ENCODE peak calls at places on chromosomes 12 and 14, in nine cellular contexts. E, O, D, T, L, C, I, U and G are unnamed samples.

GRCh38 chr12:116532986-116533342 is 26.2 kb upstream of the MAP1LC3B2 start:
- DNase-seq in E (no peak), O (no peak), D (no peak), T (no peak), L (no peak), C (no peak), I (no peak), U (no peak), G (no peak)

GRCh38 chr12:2891240-2892053 is 756 bp downstream of the TULP3 start:
- DNase-seq in E (no peak), O (no peak), D (peak; percentile 6), T (peak; percentile 79), L (no peak), C (peak; percentile 23), I (no peak), U (no peak), G (peak; percentile 62)

GRCh38 chr14:61638595-61639391 is 56.5 kb upstream of the HIF1A start:
- DNase-seq in E (no peak), O (no peak), D (no peak), T (no peak), L (no peak), C (peak; percentile 13), I (no peak), U (no peak), G (no peak)

GRCh38 chr12:103928736-103929050 is 1.5 kb upstream of the HSP90B1 start:
- DNase-seq in E (peak; percentile 70), O (peak; percentile 53), D (peak; percentile 73), T (no peak), L (peak; percentile 25), C (no peak), I (peak; percentile 27), U (peak; percentile 30), G (no peak)

GRCh38 chr12:96386794-96387193 is 13.4 kb downstream of the CDK17 start:
- DNase-seq in E (no peak), O (no peak), D (no peak), T (no peak), L (no peak), C (no peak), I (no peak), U (no peak), G (no peak)

GRCh38 chr12:12788131-12788530 is 2.7 kb downstream of the APOLD1 start:
- DNase-seq in E (no peak), O (no peak), D (no peak), T (no peak), L (no peak), C (no peak), I (no peak), U (no peak), G (no peak)

GRCh38 chr14:94376976-94377865 is 11.2 kb downstream of the SERPINA1 start:
- DNase-seq in E (no peak), O (no peak), D (no peak), T (no peak), L (no peak), C (no peak), I (no peak), U (no peak), G (no peak)

GRCh38 chr14:80930836-80931389 is 10.6 kb downstream of the CEP128 start:
- DNase-seq in E (no peak), O (no peak), D (peak; percentile 53), T (peak; percentile 90), L (no peak), C (no peak), I (peak; percentile 21), U (no peak), G (no peak)

GRCh38 chr14:26527095-26527494 is 70.7 kb downstream of the NOVA1 start:
- DNase-seq in E (no peak), O (no peak), D (no peak), T (peak; percentile 16), L (no peak), C (no peak), I (no peak), U (no peak), G (no peak)

GRCh38 chr14:72457641-72458040 is 436.3 kb downstream of the DPF3 start:
- DNase-seq in E (no peak), O (no peak), D (no peak), T (no peak), L (no peak), C (no peak), I (no peak), U (no peak), G (no peak)

GRCh38 chr14:47103781-47104180 is 452.2 kb upstream of the RPL10L start:
- DNase-seq in E (no peak), O (no peak), D (no peak), T (no peak), L (no peak), C (no peak), I (no peak), U (no peak), G (no peak)

GRCh38 chr12:913919-914718 is 35.4 kb downstream of the RAD52 start:
- DNase-seq in E (no peak), O (no peak), D (no peak), T (peak; percentile 99), L (no peak), C (no peak), I (no peak), U (no peak), G (no peak)

GRCh38 chr14:93965968-93966474 is 10.3 kb downstream of the ASB2 start:
- DNase-seq in E (no peak), O (no peak), D (no peak), T (no peak), L (no peak), C (no peak), I (no peak), U (no peak), G (no peak)

GRCh38 chr14:89325959-89326358 is 91.1 kb downstream of the FOXN3 start:
- DNase-seq in E (no peak), O (no peak), D (no peak), T (no peak), L (no peak), C (no peak), I (no peak), U (no peak), G (no peak)

GRCh38 chr12:52293926-52294325 is 2.6 kb upstream of the KRT81 start:
- DNase-seq in E (no peak), O (no peak), D (no peak), T (no peak), L (no peak), C (no peak), I (no peak), U (no peak), G (no peak)

GRCh38 chr14:66233571-66233970 is 252.6 kb upstream of the CCDC196 start:
- DNase-seq in E (no peak), O (no peak), D (no peak), T (no peak), L (no peak), C (peak; percentile 76), I (no peak), U (peak; percentile 1), G (peak; percentile 50)

GRCh38 chr12:108833355-108833733 is 24.0 kb downstream of the SSH1 start:
- DNase-seq in E (no peak), O (no peak), D (no peak), T (peak; percentile 93), L (no peak), C (no peak), I (no peak), U (no peak), G (no peak)

GRCh38 chr12:69475237-69475984 is 5.2 kb downstream of the FRS2 start:
- DNase-seq in E (no peak), O (no peak), D (no peak), T (peak; percentile 67), L (no peak), C (no peak), I (no peak), U (peak; percentile 53), G (no peak)

GRCh38 chr12:3972576-3972975 is 99.4 kb upstream of the PARP11 start:
- DNase-seq in E (no peak), O (no peak), D (peak; percentile 28), T (no peak), L (no peak), C (no peak), I (no peak), U (no peak), G (no peak)

GRCh38 chr12:125549836-125550235 is 484.6 kb downstream of the AACS start:
- DNase-seq in E (no peak), O (no peak), D (no peak), T (peak; percentile 6), L (no peak), C (no peak), I (no peak), U (no peak), G (no peak)

GRCh38 chr12:6076776-6077700 is 47.4 kb downstream of the VWF start:
- DNase-seq in E (no peak), O (no peak), D (no peak), T (no peak), L (no peak), C (no peak), I (no peak), U (no peak), G (no peak)

GRCh38 chr14:103846569-103847438 is 571 bp downstream of the PPP1R13B start:
- DNase-seq in E (peak; percentile 64), O (no peak), D (peak; percentile 27), T (peak; percentile 38), L (no peak), C (peak; percentile 51), I (no peak), U (no peak), G (peak; percentile 79)

GRCh38 chr14:92693998-92694780 is 54.2 kb downstream of the LGMN start:
- DNase-seq in E (no peak), O (no peak), D (no peak), T (no peak), L (no peak), C (peak; percentile 96), I (no peak), U (no peak), G (peak; percentile 91)

GRCh38 chr12:128798543-128799341 is 25.0 kb downstream of the SLC15A4 start:
- DNase-seq in E (no peak), O (no peak), D (no peak), T (peak; percentile 57), L (no peak), C (no peak), I (no peak), U (no peak), G (no peak)

GRCh38 chr12:47085815-47086252 is 6.1 kb upstream of the AMIGO2 start:
- DNase-seq in E (no peak), O (no peak), D (peak; percentile 45), T (peak; percentile 89), L (peak; percentile 41), C (no peak), I (peak; percentile 25), U (no peak), G (peak; percentile 68)

GRCh38 chr14:59199205-59199604 is 10.7 kb downstream of the DAAM1 start:
- DNase-seq in E (no peak), O (no peak), D (no peak), T (no peak), L (no peak), C (no peak), I (no peak), U (no peak), G (no peak)

GRCh38 chr12:101773560-101774206 is 34.4 kb upstream of the SYCP3 start:
- DNase-seq in E (no peak), O (peak; percentile 59), D (peak; percentile 49), T (peak; percentile 71), L (peak; percentile 48), C (peak; percentile 76), I (peak; percentile 43), U (peak; percentile 88), G (peak; percentile 64)

GRCh38 chr14:68822132-68822651 is 29.3 kb upstream of the ZFP36L1 start:
- DNase-seq in E (no peak), O (no peak), D (no peak), T (no peak), L (no peak), C (no peak), I (no peak), U (no peak), G (no peak)

GRCh38 chr14:36096090-36096489 is 80.4 kb downstream of the PTCSC3 start:
- DNase-seq in E (no peak), O (no peak), D (no peak), T (no peak), L (no peak), C (no peak), I (no peak), U (no peak), G (no peak)

GRCh38 chr12:46389130-46389616 is 16.6 kb upstream of the SLC38A2 start:
- DNase-seq in E (no peak), O (no peak), D (no peak), T (no peak), L (no peak), C (no peak), I (no peak), U (no peak), G (no peak)

GRCh38 chr12:116601524-116601923 is 42.3 kb downstream of the MAP1LC3B2 start:
- DNase-seq in E (no peak), O (no peak), D (peak; percentile 11), T (peak; percentile 32), L (no peak), C (no peak), I (no peak), U (no peak), G (no peak)